ENCODE peak calls at places on chromosomes 11 and 22, in ten cellular contexts. U, J, M, C, G, E, I, A, X and T are unnamed samples.
A peak's percentile ranks its signal among the peaks of the same experiment; 100 is the strongest.

GRCh38 chr11:106961518-106961917 is 56.8 kb downstream of the GUCY1A2 start:
- DNase-seq in U (peak; percentile 90), J (peak; percentile 96), M (peak; percentile 81), C (no peak), G (no peak), E (no peak), I (no peak), A (no peak), X (no peak), T (peak; percentile 92)

GRCh38 chr11:67545280-67545679 is 22.0 kb upstream of the CABP2 start:
- DNase-seq in U (no peak), J (no peak), M (no peak), C (no peak), G (no peak), E (peak; percentile 69), I (no peak), A (no peak), X (no peak), T (no peak)

GRCh38 chr11:91248199-91248807 is 976.3 kb upstream of the FAT3 start:
- DNase-seq in U (peak; percentile 56), J (no peak), M (peak; percentile 84), C (peak; percentile 65), G (no peak), E (no peak), I (no peak), A (no peak), X (peak; percentile 54), T (no peak)

GRCh38 chr11:18705651-18706281 is 7.2 kb downstream of the TMEM86A start:
- DNase-seq in U (no peak), J (no peak), M (no peak), C (no peak), G (peak; percentile 77), E (peak; percentile 42), I (peak; percentile 69), A (peak; percentile 52), X (no peak), T (no peak)

GRCh38 chr11:77823775-77824174 is 2.8 kb downstream of the AAMDC start:
- DNase-seq in U (peak; percentile 89), J (no peak), M (no peak), C (peak; percentile 28), G (no peak), E (no peak), I (no peak), A (no peak), X (no peak), T (no peak)

GRCh38 chr22:36790648-36791047 is 14.7 kb upstream of the IFT27 start:
- DNase-seq in U (no peak), J (no peak), M (no peak), C (no peak), G (no peak), E (no peak), I (no peak), A (no peak), X (no peak), T (no peak)

GRCh38 chr11:123111465-123111864 is 49.5 kb upstream of the HSPA8 start:
- DNase-seq in U (peak; percentile 69), J (no peak), M (peak; percentile 86), C (peak; percentile 72), G (no peak), E (no peak), I (no peak), A (no peak), X (peak; percentile 54), T (no peak)

GRCh38 chr11:129374993-129375721 is 491 bp upstream of the BARX2 start:
- DNase-seq in U (no peak), J (no peak), M (peak; percentile 56), C (peak; percentile 50), G (peak; percentile 68), E (no peak), I (no peak), A (peak; percentile 83), X (no peak), T (no peak)

GRCh38 chr11:35009191-35009940 is 92.9 kb downstream of the PDHX start:
- DNase-seq in U (peak; percentile 80), J (no peak), M (peak; percentile 95), C (peak; percentile 43), G (no peak), E (no peak), I (no peak), A (no peak), X (no peak), T (peak; percentile 80)

GRCh38 chr22:21873619-21874018 is 6.2 kb upstream of the MAPK1 start:
- DNase-seq in U (no peak), J (no peak), M (no peak), C (no peak), G (no peak), E (no peak), I (no peak), A (no peak), X (no peak), T (no peak)

GRCh38 chr22:47854680-47855079 is 1092.2 kb downstream of the TBC1D22A start:
- DNase-seq in U (no peak), J (no peak), M (no peak), C (no peak), G (no peak), E (no peak), I (no peak), A (no peak), X (no peak), T (no peak)

GRCh38 chr22:47850644-47851151 is 1088.2 kb downstream of the TBC1D22A start:
- DNase-seq in U (no peak), J (no peak), M (peak; percentile 38), C (peak; percentile 28), G (no peak), E (no peak), I (peak; percentile 58), A (no peak), X (no peak), T (no peak)

GRCh38 chr22:47848384-47848920 is 1086.0 kb downstream of the TBC1D22A start:
- DNase-seq in U (no peak), J (no peak), M (no peak), C (no peak), G (no peak), E (no peak), I (no peak), A (no peak), X (no peak), T (no peak)

GRCh38 chr22:47854226-47854625 is 1091.8 kb downstream of the TBC1D22A start:
- DNase-seq in U (no peak), J (no peak), M (no peak), C (no peak), G (no peak), E (no peak), I (no peak), A (no peak), X (no peak), T (no peak)

DNA sequence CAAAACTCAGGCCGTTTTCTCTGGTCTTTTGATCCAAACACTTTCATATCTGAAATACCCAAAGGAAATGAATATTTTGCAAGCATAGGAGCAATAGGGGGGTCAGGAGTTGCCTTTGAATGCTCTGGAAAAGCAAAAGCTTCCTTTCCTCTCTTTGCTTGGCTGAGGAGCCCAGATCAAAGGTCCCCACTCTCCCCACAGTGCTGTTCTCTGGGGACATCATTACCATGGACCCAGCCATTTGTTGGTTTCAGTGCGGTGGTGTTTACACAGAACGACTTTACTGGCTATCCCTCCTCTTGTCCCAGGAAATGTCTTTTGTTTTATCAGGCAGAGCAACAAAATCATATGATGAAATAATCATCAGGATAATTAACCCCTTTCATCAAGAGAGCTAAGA is 1089.1 kb downstream of the TBC1D22A start:
- DNase-seq in U (no peak), J (no peak), M (no peak), C (no peak), G (no peak), E (no peak), I (no peak), A (no peak), X (no peak), T (no peak)
- TF ChIP-seq CTCF in U (no peak), J (no peak), M (no peak), C (no peak), G (no peak), E (no peak), I (no peak), A (no peak), X (no peak), T (no peak)

DNA sequence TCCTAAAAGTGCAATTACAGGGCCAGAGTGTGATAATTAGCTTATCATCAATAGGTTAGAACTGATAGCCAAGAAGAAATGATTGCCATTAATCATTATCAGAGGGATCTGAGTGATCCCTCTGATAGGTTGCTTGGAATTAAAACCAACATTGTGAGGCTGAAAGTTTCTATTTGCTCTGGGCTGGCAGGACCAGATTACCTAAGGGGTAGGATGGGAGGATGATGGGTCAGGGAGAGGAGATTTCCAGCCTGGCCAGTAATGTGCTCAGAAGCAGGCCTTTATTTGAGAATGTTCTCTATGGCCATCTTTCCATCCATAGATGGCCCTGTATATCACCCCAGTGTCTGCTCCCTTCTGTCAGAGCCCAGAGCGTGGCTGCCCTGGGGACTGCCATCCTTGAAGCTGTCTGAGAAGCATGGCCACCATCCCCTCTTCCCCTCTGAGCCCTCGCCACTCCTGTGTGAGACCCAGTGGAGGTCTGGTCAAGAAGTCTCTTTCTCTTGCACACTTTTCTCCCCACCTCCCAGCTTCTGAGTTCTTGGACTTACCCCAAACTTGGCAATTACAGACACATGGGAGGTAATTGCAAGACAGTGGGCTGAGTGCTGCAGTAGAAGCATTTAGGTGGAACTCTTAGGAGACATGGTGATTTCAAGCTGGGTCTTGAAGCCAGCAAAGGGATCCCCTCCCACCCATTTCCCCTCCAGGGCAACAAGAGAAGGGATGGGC is 11.7 kb downstream of the PARVA start:
- DNase-seq in U (no peak), J (no peak), M (no peak), C (no peak), G (no peak), E (no peak), I (no peak), A (no peak), X (no peak), T (no peak)
- H3K4me3 ChIP-seq in U (no peak overlapping the region), J (no peak overlapping the region), M (no peak overlapping the region), C (no peak overlapping the region), G (no peak overlapping the region), E (no peak overlapping the region), I (no peak overlapping the region), A (no peak overlapping the region), X (no peak overlapping the region), T (no peak overlapping the region)

GRCh38 chr11:923691-924405 is 1.8 kb upstream of the AP2A2 start:
- DNase-seq in U (no peak), J (no peak), M (no peak), C (no peak), G (no peak), E (no peak), I (no peak), A (no peak), X (no peak), T (no peak)
- TF ChIP-seq CTCF in U (no peak), J (no peak), M (no peak), C (no peak), G (no peak), E (no peak), I (no peak), A (no peak), X (no peak), T (no peak)

DNA sequence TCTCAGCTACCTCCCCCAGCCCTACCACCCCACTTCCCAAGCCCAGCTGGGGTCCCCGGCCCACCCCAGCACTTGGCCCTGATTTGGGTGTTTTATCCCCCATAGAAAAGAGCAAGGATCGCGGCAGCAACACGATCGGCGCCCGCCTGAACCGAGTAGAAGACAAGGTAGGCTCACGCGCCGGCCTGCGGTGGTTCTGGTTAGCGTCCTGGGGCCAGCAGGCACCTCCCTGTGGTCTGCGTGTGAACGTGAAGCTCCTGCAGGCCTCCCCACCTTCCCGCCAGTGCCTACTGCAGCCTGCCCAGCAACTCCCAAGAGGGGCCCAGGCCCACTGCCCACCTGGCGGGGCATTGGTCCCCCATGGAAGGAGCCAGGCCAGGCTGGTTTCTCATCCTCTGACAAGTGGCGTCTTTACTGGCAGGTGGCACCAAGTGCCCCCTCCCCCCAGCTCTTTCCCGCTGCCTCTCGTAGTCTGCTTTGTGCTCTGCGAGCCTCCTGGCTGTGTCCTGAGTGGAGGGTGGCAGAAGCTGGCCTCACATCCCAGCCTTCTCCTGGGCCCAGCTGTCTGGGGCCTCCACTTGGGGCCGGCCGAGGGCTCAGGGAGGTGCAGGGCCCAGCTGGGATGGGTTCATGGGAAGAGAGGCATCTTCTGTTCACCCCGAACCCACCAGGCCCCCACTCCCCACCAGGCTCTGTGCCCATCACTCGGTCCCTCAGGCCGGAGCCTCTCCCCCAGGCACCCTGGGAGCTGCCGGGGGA is 78.3 kb upstream of the KCNQ1OT1 start:
- DNase-seq in U (no peak), J (no peak), M (no peak), C (no peak), G (peak; percentile 64), E (no peak), I (peak; percentile 50), A (peak; percentile 45), X (no peak), T (no peak)
- H3K4me3 ChIP-seq in U (no peak overlapping the region), J (no peak overlapping the region), M (no peak overlapping the region), C (no peak overlapping the region), G (no peak overlapping the region), E (peak overlapping the region; percentile 20), I (no peak overlapping the region), A (peak overlapping the region; percentile 15), X (no peak overlapping the region), T (no peak overlapping the region)